ENCODE peak calls at places on chromosome 19, in ten cellular contexts. One of them, this sample, is unnamed.

GRCh38 chr19:19588546-19588945 is 29.9 kb downstream of the PBX4 start:
- DNase-seq in psoas muscle: no peak
- DNase-seq in HL-60: no peak
- DNase-seq in stomach: no peak
- DNase-seq in heart left ventricle: no peak
- DNase-seq in choroid plexus epithelial cell: no peak
- DNase-seq in aorta: no peak
- DNase-seq in epithelial cell of esophagus: peak
- DNase-seq in fibroblast of pulmonary artery: no peak
- DNase-seq in cardiac muscle cell: no peak
- DNase-seq in this sample: no peak

GRCh38 chr19:16229322-16229641 is 31.6 kb downstream of the AP1M1 start:
- DNase-seq in psoas muscle: no peak
- DNase-seq in fibroblast of pulmonary artery: no peak
- DNase-seq in choroid plexus epithelial cell: no peak
- DNase-seq in HL-60: no peak
- DNase-seq in epithelial cell of esophagus: no peak
- DNase-seq in heart left ventricle: no peak
- DNase-seq in stomach: no peak
- DNase-seq in cardiac muscle cell: no peak
- DNase-seq in aorta: no peak
- DNase-seq in this sample: no peak

GRCh38 chr19:42322305-42322704 is 3.1 kb upstream of the MEGF8 start:
- DNase-seq in psoas muscle: no peak
- DNase-seq in heart left ventricle: no peak
- DNase-seq in aorta: no peak
- DNase-seq in epithelial cell of esophagus: no peak
- DNase-seq in cardiac muscle cell: no peak
- DNase-seq in stomach: no peak
- DNase-seq in fibroblast of pulmonary artery: no peak
- DNase-seq in HL-60: no peak
- DNase-seq in choroid plexus epithelial cell: no peak
- DNase-seq in this sample: no peak

GRCh38 chr19:21422244-21422643 is 25.3 kb downstream of the ZNF493 start:
- DNase-seq in HL-60: no peak
- DNase-seq in epithelial cell of esophagus: no peak
- DNase-seq in stomach: no peak
- DNase-seq in psoas muscle: no peak
- DNase-seq in fibroblast of pulmonary artery: no peak
- DNase-seq in heart left ventricle: no peak
- DNase-seq in choroid plexus epithelial cell: no peak
- DNase-seq in cardiac muscle cell: no peak
- DNase-seq in aorta: no peak
- DNase-seq in this sample: no peak

GRCh38 chr19:18388328-18389094 is 2.6 kb downstream of the GDF15 start:
- DNase-seq in aorta: peak
- DNase-seq in epithelial cell of esophagus: peak
- DNase-seq in HL-60: peak
- DNase-seq in psoas muscle: peak
- DNase-seq in fibroblast of pulmonary artery: peak
- DNase-seq in heart left ventricle: peak
- DNase-seq in choroid plexus epithelial cell: no peak
- DNase-seq in stomach: peak
- DNase-seq in cardiac muscle cell: peak
- DNase-seq in this sample: peak

GRCh38 chr19:3849092-3849491 is 19.7 kb downstream of the ZFR2 start:
- DNase-seq in psoas muscle: no peak
- DNase-seq in heart left ventricle: no peak
- DNase-seq in choroid plexus epithelial cell: peak
- DNase-seq in aorta: no peak
- DNase-seq in epithelial cell of esophagus: peak
- DNase-seq in stomach: peak
- DNase-seq in fibroblast of pulmonary artery: peak
- DNase-seq in HL-60: peak
- DNase-seq in cardiac muscle cell: no peak
- DNase-seq in this sample: peak

GRCh38 chr19:17522988-17523872 is 11.8 kb downstream of the PGLS start:
- DNase-seq in epithelial cell of esophagus: no peak
- DNase-seq in aorta: no peak
- DNase-seq in psoas muscle: peak
- DNase-seq in choroid plexus epithelial cell: peak
- DNase-seq in cardiac muscle cell: peak
- DNase-seq in fibroblast of pulmonary artery: no peak
- DNase-seq in heart left ventricle: peak
- DNase-seq in HL-60: peak
- DNase-seq in stomach: peak
- DNase-seq in this sample: no peak

GRCh38 chr19:13195678-13196077 is 45.5 kb downstream of the IER2 start:
- DNase-seq in choroid plexus epithelial cell: no peak
- DNase-seq in heart left ventricle: no peak
- DNase-seq in psoas muscle: no peak
- DNase-seq in aorta: no peak
- DNase-seq in fibroblast of pulmonary artery: no peak
- DNase-seq in cardiac muscle cell: no peak
- DNase-seq in epithelial cell of esophagus: peak
- DNase-seq in HL-60: no peak
- DNase-seq in stomach: peak
- DNase-seq in this sample: peak

GRCh38 chr19:58349590-58349989 is 3.7 kb downstream of the A1BG start:
- DNase-seq in choroid plexus epithelial cell: no peak
- DNase-seq in epithelial cell of esophagus: no peak
- DNase-seq in psoas muscle: no peak
- DNase-seq in heart left ventricle: no peak
- DNase-seq in aorta: peak
- DNase-seq in fibroblast of pulmonary artery: no peak
- DNase-seq in stomach: no peak
- DNase-seq in cardiac muscle cell: no peak
- DNase-seq in HL-60: no peak
- DNase-seq in this sample: no peak

GRCh38 chr19:58350871-58351557 is 2.3 kb downstream of the A1BG start:
- DNase-seq in epithelial cell of esophagus: no peak
- DNase-seq in fibroblast of pulmonary artery: no peak
- DNase-seq in choroid plexus epithelial cell: no peak
- DNase-seq in heart left ventricle: no peak
- DNase-seq in cardiac muscle cell: no peak
- DNase-seq in stomach: no peak
- DNase-seq in HL-60: no peak
- DNase-seq in aorta: peak
- DNase-seq in psoas muscle: no peak
- DNase-seq in this sample: no peak

GRCh38 chr19:58350001-58350801 is 3.1 kb downstream of the A1BG start:
- DNase-seq in choroid plexus epithelial cell: peak
- DNase-seq in fibroblast of pulmonary artery: no peak
- DNase-seq in epithelial cell of esophagus: no peak
- DNase-seq in aorta: peak
- DNase-seq in HL-60: no peak
- DNase-seq in psoas muscle: no peak
- DNase-seq in heart left ventricle: no peak
- DNase-seq in cardiac muscle cell: peak
- DNase-seq in stomach: no peak
- DNase-seq in this sample: no peak

GRCh38 chr19:58345558-58345957 is 7.7 kb downstream of the A1BG start:
- DNase-seq in epithelial cell of esophagus: no peak
- DNase-seq in aorta: peak
- DNase-seq in cardiac muscle cell: no peak
- DNase-seq in HL-60: no peak
- DNase-seq in heart left ventricle: no peak
- DNase-seq in choroid plexus epithelial cell: no peak
- DNase-seq in psoas muscle: no peak
- DNase-seq in fibroblast of pulmonary artery: no peak
- DNase-seq in stomach: no peak
- DNase-seq in this sample: no peak

GRCh38 chr19:58346961-58347929 is 6.0 kb downstream of the A1BG start:
- DNase-seq in stomach: peak
- DNase-seq in epithelial cell of esophagus: peak
- DNase-seq in cardiac muscle cell: peak
- DNase-seq in choroid plexus epithelial cell: peak
- DNase-seq in fibroblast of pulmonary artery: peak
- DNase-seq in HL-60: peak
- DNase-seq in psoas muscle: peak
- DNase-seq in heart left ventricle: peak
- DNase-seq in aorta: peak
- DNase-seq in this sample: peak
- H3K4me3 ChIP-seq in stomach: peak
- H3K4me3 ChIP-seq in epithelial cell of esophagus: peak
- H3K4me3 ChIP-seq in cardiac muscle cell: peak
- H3K4me3 ChIP-seq in choroid plexus epithelial cell: peak
- H3K4me3 ChIP-seq in fibroblast of pulmonary artery: peak
- H3K4me3 ChIP-seq in HL-60: peak
- H3K4me3 ChIP-seq in psoas muscle: peak
- H3K4me3 ChIP-seq in heart left ventricle: peak
- H3K4me3 ChIP-seq in aorta: no peak
- H3K4me3 ChIP-seq in this sample: peak

GRCh38 chr19:7522923-7523667 is 671 bp downstream of the MCOLN1 start:
- DNase-seq in heart left ventricle: no peak
- DNase-seq in epithelial cell of esophagus: peak
- DNase-seq in cardiac muscle cell: peak
- DNase-seq in psoas muscle: no peak
- DNase-seq in fibroblast of pulmonary artery: peak
- DNase-seq in aorta: no peak
- DNase-seq in HL-60: peak
- DNase-seq in stomach: no peak
- DNase-seq in choroid plexus epithelial cell: no peak
- DNase-seq in this sample: no peak

GRCh38 chr19:7526093-7526929 is 3.9 kb downstream of the MCOLN1 start:
- DNase-seq in epithelial cell of esophagus: no peak
- DNase-seq in stomach: no peak
- DNase-seq in cardiac muscle cell: no peak
- DNase-seq in aorta: no peak
- DNase-seq in heart left ventricle: peak
- DNase-seq in HL-60: no peak
- DNase-seq in choroid plexus epithelial cell: no peak
- DNase-seq in fibroblast of pulmonary artery: no peak
- DNase-seq in psoas muscle: no peak
- DNase-seq in this sample: no peak

GRCh38 chr19:7524523-7524922 is 2.1 kb downstream of the MCOLN1 start:
- DNase-seq in aorta: no peak
- DNase-seq in HL-60: no peak
- DNase-seq in stomach: no peak
- DNase-seq in fibroblast of pulmonary artery: no peak
- DNase-seq in psoas muscle: no peak
- DNase-seq in cardiac muscle cell: no peak
- DNase-seq in heart left ventricle: no peak
- DNase-seq in epithelial cell of esophagus: no peak
- DNase-seq in choroid plexus epithelial cell: no peak
- DNase-seq in this sample: no peak

GRCh38 chr19:7527516-7528191 is 5.2 kb downstream of the MCOLN1 start:
- DNase-seq in aorta: no peak
- DNase-seq in heart left ventricle: peak
- DNase-seq in stomach: no peak
- DNase-seq in HL-60: peak
- DNase-seq in fibroblast of pulmonary artery: no peak
- DNase-seq in cardiac muscle cell: no peak
- DNase-seq in psoas muscle: peak
- DNase-seq in choroid plexus epithelial cell: no peak
- DNase-seq in epithelial cell of esophagus: no peak
- DNase-seq in this sample: no peak

DNA sequence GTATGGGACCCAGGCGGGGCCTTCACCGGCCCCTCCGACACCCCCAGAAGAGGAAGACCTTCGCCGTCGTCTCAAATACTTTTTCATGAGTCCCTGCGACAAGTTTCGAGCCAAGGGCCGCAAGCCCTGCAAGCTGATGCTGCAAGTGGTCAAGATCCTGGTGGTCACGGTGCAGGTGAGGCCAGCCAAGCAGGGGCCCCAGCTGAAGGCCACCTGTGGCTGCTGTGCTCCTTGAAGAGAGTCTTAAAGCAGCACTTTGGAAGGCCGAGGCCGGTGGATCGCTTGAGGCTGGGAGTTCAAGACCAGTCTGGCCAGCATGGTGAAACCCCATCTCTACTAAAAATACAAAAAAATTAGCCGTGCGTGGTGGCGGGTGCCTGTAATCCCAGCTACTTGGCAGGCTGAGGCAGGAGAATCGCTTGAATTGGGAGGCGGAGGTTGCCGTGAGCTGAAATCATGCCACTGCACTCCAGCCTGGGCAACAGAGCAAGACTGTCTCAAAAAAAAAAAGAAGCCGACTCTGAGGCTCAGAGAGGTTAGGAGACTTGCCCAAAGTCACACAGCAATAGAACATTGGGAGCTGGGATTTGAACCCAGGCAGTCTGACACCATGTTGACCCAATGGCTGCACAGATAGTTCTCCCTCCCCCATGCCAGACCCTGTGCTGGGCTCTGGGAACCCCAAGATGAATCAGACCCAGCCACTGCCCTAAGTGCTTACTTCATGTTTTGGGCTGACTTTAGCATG is 2.7 kb downstream of the MCOLN1 start:
- DNase-seq in choroid plexus epithelial cell: no peak
- DNase-seq in psoas muscle: no peak
- DNase-seq in HL-60: no peak
- DNase-seq in epithelial cell of esophagus: no peak
- DNase-seq in heart left ventricle: peak
- DNase-seq in fibroblast of pulmonary artery: no peak
- DNase-seq in cardiac muscle cell: no peak
- DNase-seq in stomach: no peak
- DNase-seq in aorta: no peak
- DNase-seq in this sample: no peak
- H3K4me3 ChIP-seq in choroid plexus epithelial cell: no peak
- H3K4me3 ChIP-seq in psoas muscle: no peak
- H3K4me3 ChIP-seq in HL-60: no peak
- H3K4me3 ChIP-seq in epithelial cell of esophagus: no peak
- H3K4me3 ChIP-seq in heart left ventricle: no peak
- H3K4me3 ChIP-seq in fibroblast of pulmonary artery: no peak
- H3K4me3 ChIP-seq in cardiac muscle cell: no peak
- H3K4me3 ChIP-seq in stomach: no peak
- H3K4me3 ChIP-seq in aorta: no peak
- H3K4me3 ChIP-seq in this sample: no peak

DNA sequence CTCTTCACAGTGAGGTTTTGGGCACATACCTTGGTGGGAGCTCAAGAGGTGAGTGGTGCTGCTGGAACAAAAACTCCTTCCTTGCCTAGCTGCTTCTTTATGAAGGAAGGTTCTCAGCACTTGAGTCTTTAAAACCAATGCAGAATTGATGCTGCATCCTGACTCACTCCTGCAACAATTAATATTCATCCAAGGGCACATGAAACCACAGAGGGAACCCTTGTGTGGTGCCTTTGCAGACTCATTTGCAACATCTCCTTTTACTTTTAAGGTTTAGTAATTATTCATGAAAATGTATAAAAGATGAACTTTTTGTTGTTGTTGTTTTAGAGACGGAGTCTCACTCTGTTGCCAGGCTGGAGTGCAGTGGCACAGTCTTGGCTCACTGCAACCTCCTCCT is 30.1 kb downstream of the OPA3 start:
- DNase-seq in stomach: no peak
- DNase-seq in epithelial cell of esophagus: no peak
- DNase-seq in choroid plexus epithelial cell: no peak
- DNase-seq in fibroblast of pulmonary artery: no peak
- DNase-seq in aorta: no peak
- DNase-seq in cardiac muscle cell: no peak
- DNase-seq in HL-60: no peak
- DNase-seq in psoas muscle: no peak
- DNase-seq in heart left ventricle: no peak
- DNase-seq in this sample: no peak
- H3K4me3 ChIP-seq in stomach: no peak
- H3K4me3 ChIP-seq in epithelial cell of esophagus: no peak
- H3K4me3 ChIP-seq in choroid plexus epithelial cell: no peak
- H3K4me3 ChIP-seq in fibroblast of pulmonary artery: no peak
- H3K4me3 ChIP-seq in aorta: no peak
- H3K4me3 ChIP-seq in cardiac muscle cell: no peak
- H3K4me3 ChIP-seq in HL-60: no peak
- H3K4me3 ChIP-seq in psoas muscle: no peak
- H3K4me3 ChIP-seq in heart left ventricle: no peak
- H3K4me3 ChIP-seq in this sample: no peak

GRCh38 chr19:8308891-8309291 is 733 bp upstream of the CD320 start:
- DNase-seq in stomach: peak
- DNase-seq in epithelial cell of esophagus: no peak
- DNase-seq in heart left ventricle: no peak
- DNase-seq in psoas muscle: peak
- DNase-seq in aorta: peak
- DNase-seq in choroid plexus epithelial cell: no peak
- DNase-seq in HL-60: no peak
- DNase-seq in cardiac muscle cell: no peak
- DNase-seq in fibroblast of pulmonary artery: no peak
- DNase-seq in this sample: no peak

GRCh38 chr19:8307965-8308866 is at the start of gene CD320:
- DNase-seq in stomach: peak
- DNase-seq in psoas muscle: peak
- DNase-seq in epithelial cell of esophagus: peak
- DNase-seq in cardiac muscle cell: peak
- DNase-seq in heart left ventricle: peak
- DNase-seq in aorta: peak
- DNase-seq in fibroblast of pulmonary artery: peak
- DNase-seq in choroid plexus epithelial cell: peak
- DNase-seq in HL-60: no peak
- DNase-seq in this sample: peak

GRCh38 chr19:8307400-8307964 is 676 bp downstream of the CD320 start:
- DNase-seq in epithelial cell of esophagus: no peak
- DNase-seq in choroid plexus epithelial cell: no peak
- DNase-seq in HL-60: no peak
- DNase-seq in stomach: peak
- DNase-seq in psoas muscle: peak
- DNase-seq in heart left ventricle: no peak
- DNase-seq in aorta: peak
- DNase-seq in fibroblast of pulmonary artery: no peak
- DNase-seq in cardiac muscle cell: no peak
- DNase-seq in this sample: no peak

GRCh38 chr19:8310342-8311055 is 2.3 kb upstream of the CD320 start:
- DNase-seq in epithelial cell of esophagus: no peak
- DNase-seq in heart left ventricle: no peak
- DNase-seq in fibroblast of pulmonary artery: no peak
- DNase-seq in psoas muscle: peak
- DNase-seq in aorta: peak
- DNase-seq in cardiac muscle cell: no peak
- DNase-seq in choroid plexus epithelial cell: no peak
- DNase-seq in HL-60: no peak
- DNase-seq in stomach: peak
- DNase-seq in this sample: no peak

DNA sequence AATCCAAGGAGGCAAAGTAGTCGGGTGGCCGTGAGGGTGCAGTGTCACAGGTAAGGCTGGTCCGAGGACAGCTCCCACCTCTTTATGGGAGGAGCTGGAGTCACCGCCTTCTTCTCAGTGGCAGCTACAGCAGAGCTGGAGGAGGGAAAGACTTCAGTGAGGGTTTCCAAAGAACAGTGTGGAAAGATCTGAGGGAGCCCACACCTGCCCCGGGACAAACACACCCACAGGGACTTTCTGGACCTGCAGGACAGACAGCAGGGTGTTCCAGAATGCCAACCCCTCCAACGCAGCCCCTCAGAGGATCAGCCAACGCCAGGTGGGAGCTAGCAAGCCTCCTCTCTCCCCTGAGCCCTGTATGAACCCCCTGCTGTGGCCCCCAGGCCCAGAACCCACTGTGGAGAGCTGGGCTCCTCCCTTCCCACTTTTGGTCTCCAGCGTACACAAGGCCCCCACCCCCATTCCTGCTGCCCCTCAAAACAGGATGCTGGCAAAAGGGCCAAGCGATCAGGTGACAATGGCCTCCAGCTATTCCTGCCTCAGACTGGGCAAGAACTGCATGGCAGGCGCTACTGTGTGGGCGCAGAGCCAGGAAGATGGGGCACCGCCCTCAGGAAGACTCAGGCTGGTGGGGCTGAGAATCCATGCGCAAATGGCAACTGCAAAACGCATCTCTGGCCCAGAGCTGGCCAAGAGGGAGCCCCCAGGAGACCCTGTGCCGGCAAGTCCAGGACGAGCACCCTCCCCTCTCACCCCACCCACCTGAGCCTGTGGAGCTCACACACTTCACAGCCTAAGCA is 3.5 kb upstream of the CD320 start:
- DNase-seq in HL-60: no peak
- DNase-seq in epithelial cell of esophagus: no peak
- DNase-seq in stomach: peak
- DNase-seq in fibroblast of pulmonary artery: no peak
- DNase-seq in cardiac muscle cell: no peak
- DNase-seq in aorta: peak
- DNase-seq in heart left ventricle: peak
- DNase-seq in choroid plexus epithelial cell: no peak
- DNase-seq in psoas muscle: peak
- DNase-seq in this sample: no peak
- H3K4me3 ChIP-seq in HL-60: no peak
- H3K4me3 ChIP-seq in epithelial cell of esophagus: no peak
- H3K4me3 ChIP-seq in stomach: no peak
- H3K4me3 ChIP-seq in fibroblast of pulmonary artery: no peak
- H3K4me3 ChIP-seq in cardiac muscle cell: no peak
- H3K4me3 ChIP-seq in aorta: no peak
- H3K4me3 ChIP-seq in heart left ventricle: no peak
- H3K4me3 ChIP-seq in choroid plexus epithelial cell: no peak
- H3K4me3 ChIP-seq in psoas muscle: no peak
- H3K4me3 ChIP-seq in this sample: no peak

This sample was measured in CD4-positive, CD25-positive, alpha-beta regulatory T cell.